ENCODE peak calls at places on chromosomes 2 and 18, in five cellular contexts. J, C, K, I and B are unnamed samples.

GRCh38 chr2:237673130-237673921 is 45.9 kb downstream of the LRRFIP1 start:
- DNase-seq in J (no peak), C (no peak), K (peak), I (peak), B (no peak)

GRCh38 chr2:118990757-118991545 is 49.0 kb downstream of the MARCO start:
- DNase-seq in J (peak), C (no peak), K (no peak), I (no peak), B (no peak)

GRCh38 chr2:237564526-237565131 is 1.7 kb upstream of the PRLH start:
- DNase-seq in J (no peak), C (no peak), K (no peak), I (no peak), B (no peak)

GRCh38 chr2:236628981-236629605 is 59.5 kb downstream of the ACKR3 start:
- DNase-seq in J (no peak), C (no peak), K (no peak), I (no peak), B (no peak)

GRCh38 chr2:26355038-26355995 is 8.7 kb upstream of the ADGRF3 start:
- DNase-seq in J (no peak), C (no peak), K (no peak), I (no peak), B (no peak)

GRCh38 chr2:206083602-206084467 is 2.1 kb downstream of the INO80D start:
- DNase-seq in J (no peak), C (no peak), K (peak), I (no peak), B (no peak)

GRCh38 chr2:181326605-181327004 is 130.6 kb upstream of the ITGA4 start:
- DNase-seq in J (no peak), C (no peak), K (no peak), I (no peak), B (no peak)

GRCh38 chr2:101355561-101356130 is 31.7 kb downstream of the CREG2 start:
- DNase-seq in J (no peak), C (no peak), K (no peak), I (no peak), B (no peak)

GRCh38 chr2:69955029-69955428 is 6.4 kb downstream of the ASPRV1 start:
- DNase-seq in J (no peak), C (no peak), K (no peak), I (no peak), B (no peak)

GRCh38 chr18:34493566-34494358 is 216.3 kb upstream of the DTNA start:
- DNase-seq in J (peak), C (peak), K (peak), I (no peak), B (no peak)

GRCh38 chr2:159249955-159250723 is 36.4 kb downstream of the WDSUB1 start:
- DNase-seq in J (no peak), C (no peak), K (peak), I (no peak), B (no peak)

GRCh38 chr2:59096952-59097351 is 855.8 kb upstream of the FANCL start:
- DNase-seq in J (no peak), C (no peak), K (no peak), I (no peak), B (no peak)

GRCh38 chr18:23857756-23858155 is 156.8 kb upstream of the TTC39C start:
- DNase-seq in J (no peak), C (no peak), K (no peak), I (no peak), B (no peak)

GRCh38 chr18:22108674-22109073 is 60.7 kb upstream of the GATA6 start:
- DNase-seq in J (no peak), C (no peak), K (no peak), I (no peak), B (no peak)

GRCh38 chr2:232478571-232479340 is 8.9 kb downstream of the ECEL1 start:
- DNase-seq in J (no peak), C (no peak), K (no peak), I (no peak), B (no peak)

GRCh38 chr2:80326214-80326613 is 21.7 kb upstream of the LRRTM1 start:
- DNase-seq in J (no peak), C (no peak), K (no peak), I (no peak), B (no peak)

GRCh38 chr2:23207871-23208270 is 177.1 kb upstream of the KLHL29 start:
- DNase-seq in J (no peak), C (no peak), K (no peak), I (no peak), B (no peak)

GRCh38 chr2:224712346-224712745 is 3.8 kb downstream of the CCDC195 start:
- DNase-seq in J (no peak), C (no peak), K (no peak), I (no peak), B (no peak)

GRCh38 chr18:38369772-38370690 is 804.4 kb upstream of the CELF4 start:
- DNase-seq in J (no peak), C (no peak), K (peak), I (no peak), B (no peak)

GRCh38 chr2:6917071-6917760 is at the start of gene RNF144A:
- DNase-seq in J (peak), C (no peak), K (peak), I (peak), B (no peak)

GRCh38 chr2:187799601-187800000 is 245.4 kb upstream of the TFPI start:
- DNase-seq in J (no peak), C (no peak), K (no peak), I (no peak), B (no peak)

GRCh38 chr2:27258051-27258450 is 4.8 kb downstream of the SLC30A3 start:
- DNase-seq in J (no peak), C (no peak), K (no peak), I (no peak), B (no peak)

GRCh38 chr2:222861411-222862067 is 703 bp downstream of the ACSL3 start:
- DNase-seq in J (no peak), C (peak), K (peak), I (peak), B (no peak)

GRCh38 chr2:287471-287885 is 413 bp downstream of the ALKAL2 start:
- DNase-seq in J (no peak), C (no peak), K (peak), I (no peak), B (no peak)

GRCh38 chr2:27378096-27378808 is 2.3 kb downstream of the ZNF513 start:
- DNase-seq in J (no peak), C (no peak), K (no peak), I (no peak), B (no peak)

GRCh38 chr2:238160206-238161129 is 1.7 kb downstream of the ERFE start:
- DNase-seq in J (no peak), C (no peak), K (no peak), I (no peak), B (no peak)

GRCh38 chr2:45595724-45596435 is 15.2 kb downstream of the SRBD1 start:
- DNase-seq in J (no peak), C (no peak), K (no peak), I (no peak), B (no peak)

GRCh38 chr18:48365965-48366364 is 43.2 kb downstream of the ZBTB7C start:
- DNase-seq in J (peak), C (no peak), K (no peak), I (no peak), B (no peak)

GRCh38 chr18:22977847-22978701 is 44.9 kb downstream of the RBBP8 start:
- DNase-seq in J (no peak), C (no peak), K (peak), I (no peak), B (no peak)

GRCh38 chr2:26174691-26175181 is 1.8 kb downstream of the GAREM2 start:
- DNase-seq in J (no peak), C (no peak), K (peak), I (no peak), B (no peak)

GRCh38 chr2:239390546-239391285 is 10.1 kb downstream of the HDAC4 start:
- DNase-seq in J (no peak), C (no peak), K (no peak), I (no peak), B (no peak)

GRCh38 chr2:181573140-181573736 is 83.7 kb downstream of the CERKL start:
- DNase-seq in J (no peak), C (no peak), K (no peak), I (no peak), B (no peak)

GRCh38 chr2:181766129-181766528 is 85.8 kb upstream of the NEUROD1 start:
- DNase-seq in J (no peak), C (no peak), K (no peak), I (no peak), B (no peak)

GRCh38 chr2:203918264-203918663 is 18.3 kb upstream of the ICOS start:
- DNase-seq in J (no peak), C (no peak), K (no peak), I (no peak), B (no peak)

GRCh38 chr2:85435220-85435958 is 16.9 kb downstream of the SH2D6 start:
- DNase-seq in J (no peak), C (no peak), K (no peak), I (no peak), B (no peak)

GRCh38 chr18:75211721-75212625 is 1.4 kb downstream of the TSHZ1 start:
- DNase-seq in J (peak), C (no peak), K (peak), I (no peak), B (no peak)

GRCh38 chr18:48446582-48447225 is 37.5 kb upstream of the ZBTB7C start:
- DNase-seq in J (peak), C (peak), K (peak), I (peak), B (no peak)